ENCODE peak calls at places on chromosomes 4 and X, in six cellular contexts. L is RWPE1; D is hepatic stellate cell; A is activated naive CD8-positive, alpha-beta T cell treated with anti-CD3 and anti-CD28 coated beads, Interleukin-2, amount 50 U/mL, for 24 hours; F is AG08395; T is CD8-positive, alpha-beta T cell. P is an unnamed sample.

GRCh38 chrX:115894087-115894486 is 276.5 kb upstream of the AGTR2 start:
- DNase-seq in L (no peak), D (peak; percentile 48), A (no peak), F (peak; percentile 57), T (no peak), P (no peak)

GRCh38 chrX:17674611-17675010 is 62.7 kb upstream of the SCML1 start:
- DNase-seq in L (no peak), D (no peak), A (no peak), F (no peak), T (no peak), P (no peak)

GRCh38 chr4:89216866-89217265 is 90.7 kb downstream of the GPRIN3 start:
- DNase-seq in L (no peak), D (no peak), A (no peak), F (no peak), T (no peak), P (no peak)

GRCh38 chr4:7390906-7391636 is 43.7 kb downstream of the PSAPL1 start:
- DNase-seq in L (no peak), D (no peak), A (no peak), F (no peak), T (peak; percentile 2), P (no peak)

GRCh38 chr4:143025111-143025704 is 159.5 kb upstream of the USP38 start:
- DNase-seq in L (no peak), D (no peak), A (no peak), F (no peak), T (no peak), P (peak; percentile 20)

GRCh38 chr4:103996059-103996458 is 276.3 kb upstream of the TACR3 start:
- DNase-seq in L (peak; percentile 34), D (no peak), A (no peak), F (no peak), T (no peak), P (no peak)

GRCh38 chrX:18809641-18810040 is 102.2 kb downstream of the PPEF1 start:
- DNase-seq in L (no peak), D (no peak), A (no peak), F (no peak), T (no peak), P (no peak)

GRCh38 chr4:85866508-85866907 is 391.6 kb downstream of the ARHGAP24 start:
- DNase-seq in L (no peak), D (no peak), A (no peak), F (peak; percentile 14), T (no peak), P (no peak)

GRCh38 chr4:31108762-31109161 is 388.6 kb downstream of the PCDH7 start:
- DNase-seq in L (no peak), D (no peak), A (no peak), F (no peak), T (no peak), P (no peak)

GRCh38 chr4:90715242-90715641 is 588.0 kb downstream of the CCSER1 start:
- DNase-seq in L (no peak), D (no peak), A (no peak), F (no peak), T (no peak), P (no peak)

GRCh38 chr4:1347410-1347864 is 429 bp downstream of the UVSSA start:
- DNase-seq in L (peak; percentile 59), D (peak; percentile 92), A (peak; percentile 64), F (peak; percentile 86), T (peak; percentile 42), P (peak; percentile 89)

GRCh38 chr4:76590847-76591281 is 155.8 kb downstream of the SHROOM3 start:
- DNase-seq in L (no peak), D (no peak), A (no peak), F (peak; percentile 48), T (no peak), P (peak; percentile 76)

GRCh38 chr4:174256277-174256713 is 27.2 kb downstream of the FBXO8 start:
- DNase-seq in L (peak; percentile 5), D (peak; percentile 10), A (no peak), F (peak; percentile 30), T (no peak), P (peak; percentile 50)

GRCh38 chr4:182346675-182347375 is 103.6 kb downstream of the TENM3 start:
- DNase-seq in L (no peak), D (no peak), A (no peak), F (no peak), T (no peak), P (no peak)

GRCh38 chr4:122632396-122633143 is 11.7 kb upstream of the IL21 start:
- DNase-seq in L (no peak), D (no peak), A (no peak), F (no peak), T (no peak), P (no peak)

GRCh38 chr4:14100349-14100748 is 472.8 kb upstream of the BOD1L1 start:
- DNase-seq in L (no peak), D (no peak), A (no peak), F (no peak), T (no peak), P (no peak)

GRCh38 chrX:71996138-71996537 is 85.5 kb downstream of the NHSL2 start:
- DNase-seq in L (no peak), D (no peak), A (no peak), F (no peak), T (no peak), P (no peak)

GRCh38 chr4:166481014-166481507 is 608.0 kb downstream of the TLL1 start:
- DNase-seq in L (no peak), D (no peak), A (no peak), F (no peak), T (no peak), P (peak; percentile 21)

GRCh38 chr4:181909368-181909767 is 333.8 kb upstream of the TENM3 start:
- DNase-seq in L (peak; percentile 14), D (no peak), A (no peak), F (peak; percentile 52), T (no peak), P (peak; percentile 1)

GRCh38 chr4:165627548-165627947 is 245.5 kb upstream of the TLL1 start:
- DNase-seq in L (no peak), D (no peak), A (no peak), F (no peak), T (no peak), P (no peak)

GRCh38 chr4:152500798-152501434 is 35.0 kb downstream of the FBXW7 start:
- DNase-seq in L (peak; percentile 46), D (peak; percentile 35), A (peak; percentile 47), F (peak; percentile 71), T (peak; percentile 56), P (peak; percentile 68)

GRCh38 chr4:145830699-145831098 is 107.9 kb downstream of the ZNF827 start:
- DNase-seq in L (no peak), D (no peak), A (no peak), F (no peak), T (no peak), P (no peak)

GRCh38 chr4:111506706-111507105 is 638.5 kb upstream of the FAM241A start:
- DNase-seq in L (no peak), D (no peak), A (no peak), F (peak; percentile 36), T (no peak), P (peak; percentile 72)

GRCh38 chrX:27548624-27549023 is 41.5 kb upstream of the DCAF8L2 start:
- DNase-seq in L (no peak), D (no peak), A (no peak), F (no peak), T (no peak), P (no peak)

GRCh38 chr4:85084371-85085170 is 118.1 kb upstream of the WDFY3 start:
- DNase-seq in L (peak; percentile 27), D (peak; percentile 3), A (peak; percentile 2), F (peak; percentile 31), T (no peak), P (peak; percentile 86)

P was measured in foreskin fibroblast.